ENCODE peak calls at places on chromosomes 11 and 22, in nine cellular contexts. C is germinal center; E is pons; M is activated CD4-positive, alpha-beta T cell treated with anti-CD3 and anti-CD28 coated beads for 24 hours; R is HL-60; K is T47D; F is GM20000; L is stimulated activated CD8-positive, alpha-beta memory T cell treated with anti-CD3 and anti-CD28 coated beads, Interleukin-12 subunit alpha, Interleukin-12 subunit beta, amount 100 ng/mL, for 4 hours; O is mucosa of descending colon. A is an unnamed sample.

GRCh38 chr22:23180893-23181762 is 819 bp downstream of the BCR start:
- DNase-seq in K (no peak), O (no peak), E (no peak), L (no peak), F (peak), R (no peak), M (no peak), C (peak), A (no peak)

GRCh38 chr11:133904818-133905515 is 51.8 kb downstream of the IGSF9B start:
- DNase-seq in C (no peak), R (no peak), L (no peak), O (no peak), F (no peak), E (no peak), K (no peak), M (no peak), A (no peak)

GRCh38 chr11:6418958-6419611 is at the start of gene APBB1:
- DNase-seq in F (peak), E (peak), M (peak), L (peak), C (peak), K (peak), O (peak), R (no peak), A (peak)

GRCh38 chr22:17695986-17696385 is 57.4 kb downstream of the BCL2L13 start:
- DNase-seq in R (no peak), O (no peak), E (no peak), K (no peak), L (no peak), F (no peak), M (no peak), C (no peak), A (no peak)

GRCh38 chr22:22820076-22820475 is 67.5 kb upstream of the IGLL5 start:
- DNase-seq in E (no peak), R (no peak), K (no peak), M (no peak), L (no peak), F (no peak), O (no peak), C (no peak), A (no peak)

GRCh38 chr22:38799265-38800002 is 5.5 kb upstream of the DNAL4 start:
- DNase-seq in C (no peak), E (no peak), R (no peak), O (no peak), F (no peak), L (no peak), K (no peak), M (no peak), A (no peak)

GRCh38 chr11:122127020-122127419 is 11.0 kb upstream of the BLID start:
- DNase-seq in C (no peak), M (no peak), E (no peak), O (no peak), F (no peak), R (no peak), K (no peak), L (no peak), A (no peak)

GRCh38 chr11:32136654-32137053 is 45.8 kb downstream of the RCN1 start:
- DNase-seq in O (no peak), L (no peak), M (no peak), R (no peak), K (no peak), E (no peak), C (no peak), F (no peak), A (no peak)

GRCh38 chr11:7332451-7332850 is 80.7 kb downstream of the SYT9 start:
- DNase-seq in M (no peak), C (no peak), F (no peak), R (no peak), E (no peak), O (no peak), K (no peak), L (no peak), A (no peak)

GRCh38 chr11:11468919-11469318 is 115.9 kb upstream of the CSNK2A3 start:
- DNase-seq in E (no peak), F (no peak), O (no peak), C (no peak), L (no peak), M (no peak), R (no peak), K (no peak), A (peak)